ENCODE peak calls at places on chromosomes 6 and 20, in seven cellular contexts. Y, Q, N, P, C, K and F are unnamed samples. For H3K36me3, the result is how much of the 10 kb centered on the place peaks cover.

GRCh38 chr6:106300944-106301343 is 24.6 kb downstream of the ATG5 start:
- DNase-seq in Y (no peak), Q (no peak), N (peak), P (no peak), C (no peak), K (no peak), F (no peak)

GRCh38 chr6:147204060-147204785 is at the start of gene STXBP5:
- DNase-seq in Y (peak), Q (no peak), N (peak), P (peak), C (no peak), K (peak), F (peak)

GRCh38 chr6:137846772-137847313 is 20.2 kb upstream of the TNFAIP3 start:
- DNase-seq in Y (no peak), Q (no peak), N (no peak), P (peak), C (no peak), K (no peak), F (peak)

GRCh38 chr6:154736613-154737259 is 3.5 kb downstream of the SCAF8 start:
- DNase-seq in Y (no peak), Q (no peak), N (no peak), P (no peak), C (no peak), K (no peak), F (no peak)

GRCh38 chr6:168778201-168778600 is 337.2 kb downstream of the SMOC2 start:
- DNase-seq in Y (no peak), Q (no peak), N (no peak), P (peak), C (peak), K (no peak), F (peak)

GRCh38 chr6:157236040-157236725 is 87.1 kb downstream of the TMEM242 start:
- DNase-seq in Y (no peak), Q (no peak), N (no peak), P (no peak), C (no peak), K (no peak), F (no peak)

GRCh38 chr6:53128842-53129241 is 19.8 kb downstream of the GCM1 start:
- DNase-seq in Y (no peak), Q (no peak), N (peak), P (no peak), C (no peak), K (no peak), F (no peak)

GRCh38 chr6:121838842-121839241 is 403.4 kb downstream of the GJA1 start:
- DNase-seq in Y (no peak), Q (no peak), N (peak), P (peak), C (no peak), K (no peak), F (no peak)

GRCh38 chr6:75204222-75204958 is 1.5 kb downstream of the COL12A1 start:
- DNase-seq in Y (no peak), Q (peak), N (peak), P (peak), C (peak), K (peak), F (peak)

GRCh38 chr20:16004108-16004854 is 569.0 kb downstream of the KIF16B start:
- DNase-seq in Y (no peak), Q (no peak), N (no peak), P (peak), C (no peak), K (no peak), F (no peak)

GRCh38 chr20:1357921-1358671 is 29.2 kb upstream of the SDCBP2 start:
- DNase-seq in Y (no peak), Q (no peak), N (peak), P (no peak), C (no peak), K (no peak), F (no peak)

GRCh38 chr6:142702501-142703460 is 242.2 kb downstream of the HIVEP2 start:
- DNase-seq in Y (no peak), Q (no peak), N (no peak), P (peak), C (no peak), K (no peak), F (peak)

GRCh38 chr6:131744888-131745287 is 34.1 kb upstream of the CTAGE9 start:
- DNase-seq in Y (no peak), Q (no peak), N (no peak), P (no peak), C (no peak), K (no peak), F (no peak)

GRCh38 chr6:40642837-40643236 is 55.7 kb upstream of the LRFN2 start:
- DNase-seq in Y (no peak), Q (no peak), N (no peak), P (no peak), C (no peak), K (no peak), F (no peak)

GRCh38 chr6:168581236-168581635 is 140.3 kb downstream of the SMOC2 start:
- DNase-seq in Y (no peak), Q (no peak), N (no peak), P (no peak), C (no peak), K (no peak), F (peak)

GRCh38 chr6:98932424-98932823 is 15.3 kb downstream of the FBXL4 start:
- DNase-seq in Y (no peak), Q (no peak), N (no peak), P (no peak), C (no peak), K (no peak), F (no peak)

GRCh38 chr20:45036044-45036755 is 64.7 kb downstream of the KCNS1 start:
- DNase-seq in Y (no peak), Q (no peak), N (peak), P (no peak), C (no peak), K (peak), F (no peak)

GRCh38 chr20:46282669-46283068 is 25.6 kb downstream of the CDH22 start:
- DNase-seq in Y (no peak), Q (no peak), N (no peak), P (no peak), C (no peak), K (no peak), F (no peak)

GRCh38 chr6:125859691-125860210 is 69.0 kb downstream of the NCOA7 start:
- DNase-seq in Y (no peak), Q (no peak), N (no peak), P (no peak), C (no peak), K (no peak), F (no peak)

GRCh38 chr6:34390531-34391013 is 1.9 kb downstream of the NUDT3 start:
- DNase-seq in Y (no peak), Q (no peak), N (no peak), P (no peak), C (no peak), K (no peak), F (no peak)

GRCh38 chr6:18241208-18241836 is 23.0 kb downstream of the DEK start:
- DNase-seq in Y (no peak), Q (no peak), N (peak), P (no peak), C (no peak), K (no peak), F (no peak)

GRCh38 chr6:146582857-146583256 is 15.9 kb upstream of the ADGB start:
- DNase-seq in Y (no peak), Q (no peak), N (peak), P (peak), C (peak), K (no peak), F (peak)

GRCh38 chr6:11493979-11494378 is 43.6 kb upstream of the TMEM170B start:
- DNase-seq in Y (no peak), Q (no peak), N (no peak), P (no peak), C (no peak), K (no peak), F (no peak)

GRCh38 chr6:157181649-157182048 is 141.7 kb downstream of the TMEM242 start:
- DNase-seq in Y (no peak), Q (no peak), N (no peak), P (no peak), C (no peak), K (no peak), F (no peak)

GRCh38 chr6:33828764-33829731 is 25.2 kb upstream of the MLN start:
- DNase-seq in Y (no peak), Q (no peak), N (no peak), P (no peak), C (no peak), K (no peak), F (no peak)

GRCh38 chr20:63553933-63554290 is at the start of gene FNDC11:
- DNase-seq in Y (peak), Q (no peak), N (no peak), P (no peak), C (no peak), K (no peak), F (no peak)

GRCh38 chr20:14918981-14919380 is 581.6 kb upstream of the FLRT3 start:
- DNase-seq in Y (no peak), Q (no peak), N (no peak), P (no peak), C (no peak), K (no peak), F (no peak)

GRCh38 chr6:50007821-50008220 is 14.0 kb downstream of the DEFB110 start:
- DNase-seq in Y (no peak), Q (no peak), N (peak), P (no peak), C (no peak), K (no peak), F (no peak)

GRCh38 chr6:118646977-118647376 is 4.4 kb downstream of the CEP85L start:
- DNase-seq in Y (no peak), Q (no peak), N (no peak), P (no peak), C (no peak), K (no peak), F (no peak)

GRCh38 chr6:125432014-125432413 is 130.2 kb upstream of the HDDC2 start:
- DNase-seq in Y (no peak), Q (no peak), N (no peak), P (no peak), C (no peak), K (no peak), F (no peak)

GRCh38 chr20:64116541-64117423 is 9.4 kb upstream of the NPBWR2 start:
- DNase-seq in Y (no peak), Q (no peak), N (no peak), P (no peak), C (no peak), K (no peak), F (peak)

GRCh38 chr6:26595669-26596269 is 984 bp upstream of the ABT1 start:
- DNase-seq in Y (peak), Q (no peak), N (peak), P (peak), C (peak), K (peak), F (peak)

GRCh38 chr6:37867756-37868446 is 48.4 kb downstream of the ZFAND3 start:
- DNase-seq in Y (no peak), Q (no peak), N (no peak), P (no peak), C (no peak), K (no peak), F (no peak)

GRCh38 chr6:84696181-84696580 is 68.2 kb downstream of the TBX18 start:
- DNase-seq in Y (no peak), Q (no peak), N (peak), P (no peak), C (no peak), K (no peak), F (no peak)

GRCh38 chr6:169886631-169887227 is 135.3 kb downstream of the ERMARD start:
- DNase-seq in Y (no peak), Q (no peak), N (no peak), P (no peak), C (no peak), K (no peak), F (no peak)

GRCh38 chr6:44486002-44486421 is 98.5 kb downstream of the CDC5L start:
- DNase-seq in Y (no peak), Q (peak), N (peak), P (no peak), C (no peak), K (no peak), F (no peak)

GRCh38 chr20:51494241-51495110 is 48.0 kb downstream of the NFATC2 start:
- DNase-seq in Y (no peak), Q (no peak), N (no peak), P (no peak), C (no peak), K (no peak), F (no peak)

GRCh38 chr20:61608275-61609085 is 356.4 kb downstream of the CDH4 start:
- DNase-seq in Y (no peak), Q (no peak), N (peak), P (no peak), C (no peak), K (no peak), F (no peak)

GRCh38 chr6:85135376-85136094 is 314.3 kb upstream of the NT5E start:
- DNase-seq in Y (no peak), Q (no peak), N (no peak), P (no peak), C (no peak), K (peak), F (no peak)

DNA sequence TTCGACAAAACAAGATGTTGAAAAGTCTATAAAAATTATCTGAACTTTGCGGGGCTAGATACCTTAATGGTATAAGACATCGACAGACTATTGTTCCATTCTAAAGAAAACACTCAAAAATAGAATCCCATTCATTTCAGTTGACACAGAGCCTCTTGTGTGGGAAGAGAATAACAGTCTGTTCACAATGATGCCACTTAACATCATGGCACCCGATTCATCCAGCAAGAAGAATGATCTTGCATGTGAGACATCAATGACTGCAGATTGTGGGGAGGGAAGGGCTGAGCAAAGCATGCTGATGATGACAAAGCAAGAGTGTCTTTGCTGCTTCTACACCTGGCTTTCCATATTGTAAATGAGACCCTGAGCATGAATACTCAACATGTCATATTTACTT is 49.7 kb upstream of the ARMH2 start:
- DNase-seq in Y (no peak), Q (no peak), N (no peak), P (no peak), C (no peak), K (no peak), F (no peak)
- H3K36me3 ChIP-seq in Y (half or more), Q (under half), N (under half), P (under half), C (under half), K (under half), F (under half)

GRCh38 chr20:36815454-36816091 is 42.0 kb upstream of the DSN1 start:
- DNase-seq in Y (no peak), Q (no peak), N (no peak), P (no peak), C (no peak), K (no peak), F (no peak)
- H3K36me3 ChIP-seq in Y (under half), Q (under half), N (under half), P (half or more), C (half or more), K (half or more), F (half or more)

GRCh38 chr6:36491378-36491965 is 48.7 kb downstream of the KCTD20 start:
- DNase-seq in Y (no peak), Q (no peak), N (peak), P (no peak), C (no peak), K (no peak), F (no peak)

GRCh38 chr6:36493859-36494258 is 51.1 kb downstream of the KCTD20 start:
- DNase-seq in Y (no peak), Q (no peak), N (peak), P (no peak), C (no peak), K (no peak), F (no peak)

GRCh38 chr6:36495086-36495485 is 52.2 kb downstream of the STK38 start:
- DNase-seq in Y (no peak), Q (no peak), N (no peak), P (no peak), C (no peak), K (no peak), F (no peak)

GRCh38 chr6:36492092-36492491 is 49.3 kb downstream of the KCTD20 start:
- DNase-seq in Y (no peak), Q (no peak), N (no peak), P (no peak), C (no peak), K (no peak), F (no peak)

GRCh38 chr6:36492621-36493020 is 49.8 kb downstream of the KCTD20 start:
- DNase-seq in Y (no peak), Q (no peak), N (no peak), P (no peak), C (no peak), K (no peak), F (no peak)
- H3K36me3 ChIP-seq in Y (under half), Q (under half), N (under half), P (half or more), C (half or more), K (half or more), F (half or more)

GRCh38 chr6:158480989-158481388 is 78.9 kb upstream of the TMEM181 start:
- DNase-seq in Y (no peak), Q (no peak), N (no peak), P (no peak), C (no peak), K (no peak), F (no peak)

GRCh38 chr6:158472453-158472852 is 87.4 kb upstream of the TMEM181 start:
- DNase-seq in Y (no peak), Q (no peak), N (no peak), P (no peak), C (no peak), K (no peak), F (no peak)

GRCh38 chr6:158475344-158476302 is 84.3 kb upstream of the TMEM181 start:
- DNase-seq in Y (no peak), Q (peak), N (peak), P (no peak), C (no peak), K (no peak), F (no peak)

GRCh38 chr6:158474961-158475343 is 84.9 kb upstream of the TMEM181 start:
- DNase-seq in Y (no peak), Q (no peak), N (peak), P (no peak), C (no peak), K (peak), F (no peak)

DNA sequence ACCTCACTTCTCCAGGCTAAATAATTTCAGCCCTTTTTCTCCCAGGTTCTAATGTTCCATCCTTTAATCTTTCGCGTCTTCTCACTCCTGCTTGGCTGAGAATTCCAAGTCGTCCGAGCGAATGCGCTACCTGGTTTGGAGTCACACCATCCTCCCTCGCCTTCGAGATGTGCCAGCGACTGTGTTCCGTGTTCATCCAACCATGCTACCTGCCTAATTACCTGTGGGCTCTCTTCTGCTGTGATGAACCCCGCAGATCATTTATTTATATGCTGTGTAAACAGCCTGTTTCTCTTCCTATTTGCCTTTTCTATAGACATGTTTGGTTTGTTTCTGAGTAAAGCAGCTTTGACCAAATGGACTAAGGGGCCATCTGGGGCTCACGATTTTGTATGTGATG is 83.5 kb upstream of the TMEM181 start:
- DNase-seq in Y (no peak), Q (no peak), N (no peak), P (no peak), C (no peak), K (no peak), F (no peak)
- H3K36me3 ChIP-seq in Y (under half), Q (under half), N (under half), P (under half), C (under half), K (under half), F (under half)

GRCh38 chr20:38148328-38149102 is 16.6 kb downstream of the TGM2 start:
- DNase-seq in Y (no peak), Q (no peak), N (no peak), P (peak), C (no peak), K (no peak), F (no peak)
- H3K36me3 ChIP-seq in Y (under half), Q (under half), N (under half), P (half or more), C (under half), K (half or more), F (half or more)

GRCh38 chr20:25222461-25223178 is 25.3 kb upstream of the PYGB start:
- DNase-seq in Y (no peak), Q (no peak), N (no peak), P (no peak), C (no peak), K (no peak), F (peak)
- H3K36me3 ChIP-seq in Y (under half), Q (under half), N (under half), P (under half), C (half or more), K (under half), F (half or more)

DNA sequence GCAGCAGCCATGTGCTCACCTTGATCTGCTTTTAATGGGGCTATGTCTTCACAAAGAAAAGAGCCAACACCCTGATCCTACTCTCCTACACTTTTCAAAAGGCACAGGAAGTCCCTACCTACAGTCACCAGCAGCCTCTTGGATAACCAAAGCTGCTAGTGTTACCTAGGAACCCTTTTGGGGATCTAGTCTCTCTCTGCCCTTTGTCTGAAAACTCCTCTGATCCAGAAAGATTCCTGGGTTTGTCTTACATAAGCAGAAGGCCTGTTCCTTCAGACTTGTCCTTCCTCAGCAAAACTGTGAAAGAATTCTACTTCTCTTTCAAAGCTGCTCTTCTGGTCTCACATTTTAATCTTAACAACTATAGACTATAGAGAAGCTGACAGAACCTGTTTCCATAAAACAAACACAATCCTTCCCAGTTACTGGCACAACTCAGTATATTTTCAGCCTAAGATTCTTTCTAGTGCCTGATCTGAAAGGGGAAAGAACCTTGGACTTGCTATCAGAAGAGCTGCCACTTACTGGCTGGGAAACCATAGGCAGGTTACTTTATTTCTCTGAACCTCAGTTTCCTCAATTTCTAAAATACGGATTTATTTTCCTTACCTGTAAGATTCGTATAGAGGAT is 2.9 kb downstream of the PLAGL2 start:
- DNase-seq in Y (no peak), Q (no peak), N (no peak), P (no peak), C (no peak), K (no peak), F (no peak)
- H3K36me3 ChIP-seq in Y (under half), Q (under half), N (under half), P (under half), C (under half), K (under half), F (under half)

DNA sequence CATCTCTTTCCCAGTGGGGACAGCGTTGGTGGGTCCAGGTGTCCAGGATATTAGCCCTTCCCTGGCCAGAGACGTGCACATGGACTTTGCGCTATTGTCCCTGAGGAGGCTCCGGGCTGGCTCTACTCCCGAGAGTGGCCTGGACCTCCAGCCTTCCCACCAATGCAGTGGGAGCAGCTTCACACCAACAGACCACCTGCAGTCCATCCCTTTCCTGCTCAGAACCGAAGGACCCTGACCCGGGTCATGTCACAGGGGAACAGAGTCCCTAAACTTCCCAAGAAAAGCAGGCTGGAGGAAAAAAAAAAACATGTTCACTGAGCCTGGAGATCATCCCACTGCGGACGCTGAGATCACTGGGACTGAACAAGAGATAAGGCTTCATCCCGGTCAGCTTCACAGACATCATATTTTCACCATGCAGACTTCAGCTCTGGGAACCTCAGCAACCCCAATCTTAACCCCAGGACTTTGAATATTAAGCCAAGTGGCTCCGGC is 18.3 kb downstream of the ZMYND8 start:
- DNase-seq in Y (no peak), Q (no peak), N (no peak), P (peak), C (no peak), K (no peak), F (no peak)
- H3K36me3 ChIP-seq in Y (under half), Q (under half), N (under half), P (under half), C (under half), K (under half), F (under half)

GRCh38 chr6:112579601-112580000 is 232.5 kb downstream of the RFPL4B start:
- DNase-seq in Y (no peak), Q (no peak), N (no peak), P (no peak), C (no peak), K (no peak), F (no peak)
- H3K36me3 ChIP-seq in Y (under half), Q (under half), N (under half), P (under half), C (under half), K (under half), F (under half)